ENCODE peak calls at places on chromosomes 2 and 18, in seven cellular contexts. One of them, this sample, is unnamed. For H3K36me3 and H3K4me1, the result is how much of the 10 kb centered on the place peaks cover.

GRCh38 chr2:85246348-85246747 is 81.4 kb downstream of the TGOLN2 start:
- DNase-seq in thyroid gland: no peak
- DNase-seq in fibroblast of lung: no peak
- DNase-seq in body of pancreas: no peak
- DNase-seq in psoas muscle: no peak
- DNase-seq in sigmoid colon: no peak
- DNase-seq in right atrium auricular region: no peak
- DNase-seq in this sample: no peak

GRCh38 chr2:88897718-88898117 is 206.2 kb downstream of the RPIA start:
- DNase-seq in thyroid gland: no peak
- DNase-seq in fibroblast of lung: no peak
- DNase-seq in body of pancreas: no peak
- DNase-seq in psoas muscle: no peak
- DNase-seq in sigmoid colon: no peak
- DNase-seq in right atrium auricular region: no peak
- DNase-seq in this sample: no peak

GRCh38 chr2:2613279-2614199 is 282.5 kb upstream of the MYT1L start:
- DNase-seq in thyroid gland: peak
- DNase-seq in fibroblast of lung: peak
- DNase-seq in body of pancreas: peak
- DNase-seq in psoas muscle: peak
- DNase-seq in sigmoid colon: peak
- DNase-seq in right atrium auricular region: peak
- DNase-seq in this sample: peak

GRCh38 chr2:46142546-46143329 is 154.5 kb upstream of the EPAS1 start:
- DNase-seq in thyroid gland: no peak
- DNase-seq in fibroblast of lung: no peak
- DNase-seq in body of pancreas: no peak
- DNase-seq in psoas muscle: no peak
- DNase-seq in sigmoid colon: peak
- DNase-seq in right atrium auricular region: no peak
- DNase-seq in this sample: no peak

GRCh38 chr2:236928353-236929153 is 157.1 kb upstream of the COPS8 start:
- DNase-seq in thyroid gland: peak
- DNase-seq in fibroblast of lung: no peak
- DNase-seq in body of pancreas: peak
- DNase-seq in psoas muscle: no peak
- DNase-seq in sigmoid colon: no peak
- DNase-seq in right atrium auricular region: peak
- DNase-seq in this sample: no peak

GRCh38 chr2:128032092-128032491 is 4.2 kb upstream of the SAP130 start:
- DNase-seq in thyroid gland: no peak
- DNase-seq in fibroblast of lung: no peak
- DNase-seq in body of pancreas: no peak
- DNase-seq in psoas muscle: no peak
- DNase-seq in sigmoid colon: no peak
- DNase-seq in right atrium auricular region: no peak
- DNase-seq in this sample: no peak

GRCh38 chr2:231146656-231147055 is 21.8 kb upstream of the HTR2B start:
- DNase-seq in thyroid gland: no peak
- DNase-seq in fibroblast of lung: no peak
- DNase-seq in body of pancreas: no peak
- DNase-seq in psoas muscle: no peak
- DNase-seq in sigmoid colon: no peak
- DNase-seq in right atrium auricular region: no peak
- DNase-seq in this sample: no peak

GRCh38 chr2:240500561-240501423 is 57.0 kb downstream of the ANKMY1 start:
- DNase-seq in thyroid gland: no peak
- DNase-seq in fibroblast of lung: no peak
- DNase-seq in body of pancreas: no peak
- DNase-seq in psoas muscle: no peak
- DNase-seq in sigmoid colon: peak
- DNase-seq in right atrium auricular region: peak
- DNase-seq in this sample: no peak

GRCh38 chr18:61694236-61694635 is 198.6 kb downstream of the RNF152 start:
- DNase-seq in thyroid gland: no peak
- DNase-seq in fibroblast of lung: no peak
- DNase-seq in body of pancreas: no peak
- DNase-seq in psoas muscle: no peak
- DNase-seq in sigmoid colon: no peak
- DNase-seq in right atrium auricular region: no peak
- DNase-seq in this sample: no peak

GRCh38 chr2:172556284-172557033 is 569 bp downstream of the PDK1 start:
- DNase-seq in thyroid gland: peak
- DNase-seq in fibroblast of lung: peak
- DNase-seq in body of pancreas: peak
- DNase-seq in psoas muscle: peak
- DNase-seq in sigmoid colon: peak
- DNase-seq in right atrium auricular region: no peak
- DNase-seq in this sample: peak

GRCh38 chr2:133867131-133867530 is 298.9 kb upstream of the NCKAP5 start:
- DNase-seq in thyroid gland: no peak
- DNase-seq in fibroblast of lung: peak
- DNase-seq in body of pancreas: no peak
- DNase-seq in psoas muscle: no peak
- DNase-seq in sigmoid colon: no peak
- DNase-seq in right atrium auricular region: no peak
- DNase-seq in this sample: no peak

GRCh38 chr18:6866552-6866951 is 137.0 kb downstream of the ARHGAP28 start:
- DNase-seq in thyroid gland: no peak
- DNase-seq in fibroblast of lung: no peak
- DNase-seq in body of pancreas: no peak
- DNase-seq in psoas muscle: no peak
- DNase-seq in sigmoid colon: no peak
- DNase-seq in right atrium auricular region: no peak
- DNase-seq in this sample: no peak

GRCh38 chr2:130819915-130820861 is 16.5 kb upstream of the ARHGEF4 start:
- DNase-seq in thyroid gland: peak
- DNase-seq in fibroblast of lung: peak
- DNase-seq in body of pancreas: no peak
- DNase-seq in psoas muscle: peak
- DNase-seq in sigmoid colon: peak
- DNase-seq in right atrium auricular region: no peak
- DNase-seq in this sample: no peak

GRCh38 chr2:105329197-105329554 is 359 bp downstream of the TGFBRAP1 start:
- DNase-seq in thyroid gland: peak
- DNase-seq in fibroblast of lung: no peak
- DNase-seq in body of pancreas: no peak
- DNase-seq in psoas muscle: peak
- DNase-seq in sigmoid colon: peak
- DNase-seq in right atrium auricular region: no peak
- DNase-seq in this sample: no peak

GRCh38 chr2:239142806-239143205 is 258.0 kb downstream of the HDAC4 start:
- DNase-seq in thyroid gland: no peak
- DNase-seq in fibroblast of lung: peak
- DNase-seq in body of pancreas: no peak
- DNase-seq in psoas muscle: no peak
- DNase-seq in sigmoid colon: no peak
- DNase-seq in right atrium auricular region: no peak
- DNase-seq in this sample: no peak
- H3K36me3 ChIP-seq in thyroid gland: under half
- H3K36me3 ChIP-seq in fibroblast of lung: under half
- H3K36me3 ChIP-seq in body of pancreas: under half
- H3K36me3 ChIP-seq in psoas muscle: under half
- H3K36me3 ChIP-seq in sigmoid colon: half or more
- H3K36me3 ChIP-seq in right atrium auricular region: under half
- H3K36me3 ChIP-seq in this sample: under half

GRCh38 chr2:26772064-26773001 is 8.2 kb downstream of the SLC35F6 start:
- DNase-seq in thyroid gland: peak
- DNase-seq in fibroblast of lung: peak
- DNase-seq in body of pancreas: peak
- DNase-seq in psoas muscle: peak
- DNase-seq in sigmoid colon: peak
- DNase-seq in right atrium auricular region: peak
- DNase-seq in this sample: peak
- H3K4me1 ChIP-seq in thyroid gland: half or more
- H3K4me1 ChIP-seq in fibroblast of lung: under half
- H3K4me1 ChIP-seq in body of pancreas: under half
- H3K4me1 ChIP-seq in psoas muscle: half or more
- H3K4me1 ChIP-seq in sigmoid colon: under half
- H3K4me1 ChIP-seq in right atrium auricular region: half or more
- H3K4me1 ChIP-seq in this sample: under half

DNA sequence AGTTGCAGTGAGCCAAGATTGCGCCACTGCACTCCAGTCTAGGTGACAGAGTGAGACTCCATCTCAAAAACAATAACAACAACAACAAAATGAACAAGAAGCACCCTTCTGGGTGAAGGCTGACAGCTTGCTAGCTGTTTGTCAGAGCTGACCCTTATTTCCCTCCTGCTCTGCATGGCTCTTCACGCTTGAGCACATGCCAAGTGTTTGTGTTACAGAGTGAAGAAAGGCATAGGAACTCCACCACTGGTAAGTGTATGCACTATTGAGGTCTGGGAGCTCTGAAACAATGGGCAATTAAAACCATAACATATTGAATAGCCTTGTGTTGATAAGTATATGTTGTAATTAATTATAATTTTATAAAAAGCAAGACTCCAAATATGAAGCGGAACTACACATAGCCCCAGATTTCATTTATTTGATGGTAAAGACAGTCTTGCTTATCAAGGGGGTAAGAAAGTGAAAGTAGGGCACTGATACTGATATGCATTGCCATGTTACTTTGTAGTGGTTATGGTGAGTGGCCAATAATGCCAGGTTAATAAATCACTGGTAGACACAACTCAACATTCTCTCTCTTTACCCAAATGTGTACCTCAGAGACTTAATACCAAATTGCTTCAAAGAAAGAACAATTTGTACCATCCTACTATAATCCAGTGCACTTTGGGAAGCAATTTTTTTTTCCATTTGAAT is 163.4 kb downstream of the VWC2L start:
- DNase-seq in thyroid gland: peak
- DNase-seq in fibroblast of lung: no peak
- DNase-seq in body of pancreas: no peak
- DNase-seq in psoas muscle: no peak
- DNase-seq in sigmoid colon: no peak
- DNase-seq in right atrium auricular region: no peak
- DNase-seq in this sample: no peak
- H3K4me3 ChIP-seq in thyroid gland: no peak
- H3K4me3 ChIP-seq in fibroblast of lung: no peak
- H3K4me3 ChIP-seq in body of pancreas: no peak
- H3K4me3 ChIP-seq in psoas muscle: no peak
- H3K4me3 ChIP-seq in sigmoid colon: no peak
- H3K4me3 ChIP-seq in right atrium auricular region: no peak
- H3K4me3 ChIP-seq in this sample: no peak

GRCh38 chr18:58975296-58975695 is 110.6 kb downstream of the ZNF532 start:
- DNase-seq in thyroid gland: no peak
- DNase-seq in fibroblast of lung: no peak
- DNase-seq in body of pancreas: no peak
- DNase-seq in psoas muscle: no peak
- DNase-seq in sigmoid colon: no peak
- DNase-seq in right atrium auricular region: no peak
- DNase-seq in this sample: no peak

GRCh38 chr18:58978916-58979315 is 114.2 kb downstream of the ZNF532 start:
- DNase-seq in thyroid gland: no peak
- DNase-seq in fibroblast of lung: no peak
- DNase-seq in body of pancreas: no peak
- DNase-seq in psoas muscle: no peak
- DNase-seq in sigmoid colon: no peak
- DNase-seq in right atrium auricular region: no peak
- DNase-seq in this sample: no peak

GRCh38 chr18:58979615-58980014 is 114.9 kb downstream of the ZNF532 start:
- DNase-seq in thyroid gland: no peak
- DNase-seq in fibroblast of lung: no peak
- DNase-seq in body of pancreas: no peak
- DNase-seq in psoas muscle: no peak
- DNase-seq in sigmoid colon: no peak
- DNase-seq in right atrium auricular region: no peak
- DNase-seq in this sample: no peak

GRCh38 chr18:58977223-58977622 is 112.5 kb downstream of the ZNF532 start:
- DNase-seq in thyroid gland: no peak
- DNase-seq in fibroblast of lung: peak
- DNase-seq in body of pancreas: no peak
- DNase-seq in psoas muscle: peak
- DNase-seq in sigmoid colon: no peak
- DNase-seq in right atrium auricular region: no peak
- DNase-seq in this sample: no peak

GRCh38 chr18:58977801-58978200 is 113.1 kb downstream of the ZNF532 start:
- DNase-seq in thyroid gland: no peak
- DNase-seq in fibroblast of lung: peak
- DNase-seq in body of pancreas: no peak
- DNase-seq in psoas muscle: no peak
- DNase-seq in sigmoid colon: no peak
- DNase-seq in right atrium auricular region: no peak
- DNase-seq in this sample: no peak
- H3K36me3 ChIP-seq in thyroid gland: under half
- H3K36me3 ChIP-seq in fibroblast of lung: under half
- H3K36me3 ChIP-seq in body of pancreas: under half
- H3K36me3 ChIP-seq in psoas muscle: under half
- H3K36me3 ChIP-seq in sigmoid colon: under half
- H3K36me3 ChIP-seq in right atrium auricular region: under half
- H3K36me3 ChIP-seq in this sample: under half